ENCODE peak calls at places on chromosomes 1 and 21, in four cellular contexts. Y, A, B and Q are unnamed samples.
A peak's percentile ranks its signal among the peaks of the same experiment; 100 is the strongest.

GRCh38 chr1:21834666-21835065 is 22.6 kb downstream of the LDLRAD2 start:
- DNase-seq in Y (no peak), A (no peak), B (no peak), Q (no peak)

GRCh38 chr1:29504709-29505410 is 268.5 kb downstream of the PTPRU start:
- DNase-seq in Y (no peak), A (no peak), B (no peak), Q (no peak)

GRCh38 chr21:39083377-39084008 is 99.8 kb downstream of the PSMG1 start:
- DNase-seq in Y (no peak), A (no peak), B (no peak), Q (no peak)

GRCh38 chr1:111737216-111738132 is 1.7 kb downstream of the INKA2 start:
- DNase-seq in Y (no peak), A (no peak), B (peak; percentile 25), Q (no peak)

GRCh38 chr1:112169517-112169916 is 180.0 kb upstream of the KCND3 start:
- DNase-seq in Y (no peak), A (no peak), B (no peak), Q (no peak)

GRCh38 chr1:36386262-36387140 is 777 bp upstream of the STK40 start:
- DNase-seq in Y (peak; percentile 98), A (peak; percentile 74), B (peak; percentile 97), Q (peak; percentile 100)

GRCh38 chr1:6824665-6825368 is 39.6 kb downstream of the CAMTA1 start:
- DNase-seq in Y (no peak), A (no peak), B (no peak), Q (no peak)

GRCh38 chr1:40606160-40606559 is 59.3 kb downstream of the RIMS3 start:
- DNase-seq in Y (no peak), A (no peak), B (no peak), Q (no peak)

GRCh38 chr1:203206116-203206687 is 19.7 kb upstream of the CHI3L1 start:
- DNase-seq in Y (no peak), A (no peak), B (no peak), Q (no peak)

GRCh38 chr21:43611598-43612369 is 47.5 kb downstream of the HSF2BP start:
- DNase-seq in Y (peak; percentile 61), A (no peak), B (peak; percentile 63), Q (peak; percentile 82)

GRCh38 chr1:14184346-14184963 is 414.0 kb upstream of the KAZN start:
- DNase-seq in Y (no peak), A (no peak), B (no peak), Q (no peak)

GRCh38 chr1:214658785-214659184 is 55.8 kb downstream of the CENPF start:
- DNase-seq in Y (peak; percentile 58), A (no peak), B (no peak), Q (peak; percentile 64)

GRCh38 chr1:190169311-190170067 is 308.2 kb downstream of the BRINP3 start:
- DNase-seq in Y (no peak), A (no peak), B (no peak), Q (peak; percentile 61)